ENCODE peak calls at places on chromosomes 11 and 22, in four cellular contexts. F is IMR-90, L is K562, E is endothelial cell of umbilical vein. S is an unnamed sample. For H3K9me1, the result is how much of the 10 kb centered on the place peaks cover.

GRCh38 chr11:61071880-61072279 is 30.4 kb upstream of the CD5 start:
- DNase-seq in F (no peak), L (no peak), E (no peak), S (no peak)

GRCh38 chr11:64607381-64608259 is 16.6 kb downstream of the SLC22A12 start:
- DNase-seq in F (peak), E (no peak), L (no peak), S (no peak)

GRCh38 chr11:31882951-31883392 is 71.8 kb upstream of the PAX6 start:
- DNase-seq in E (no peak), F (no peak), L (no peak), S (no peak)

GRCh38 chr11:83713701-83714100 is 427.5 kb upstream of the CCDC90B start:
- DNase-seq in F (peak), E (no peak), L (no peak), S (no peak)

GRCh38 chr11:115007851-115008250 is 329.5 kb downstream of the NXPE2 start:
- DNase-seq in F (no peak), E (no peak), L (no peak), S (no peak)

GRCh38 chr22:25078591-25078990 is 121.1 kb upstream of the CRYBB3 start:
- DNase-seq in L (no peak), E (no peak), F (no peak), S (no peak)

GRCh38 chr22:22787805-22788459 is 99.7 kb upstream of the IGLL5 start:
- DNase-seq in E (peak), F (peak), L (peak), S (no peak)

GRCh38 chr11:20368441-20368840 is 4.9 kb downstream of the HTATIP2 start:
- DNase-seq in F (no peak), L (no peak), E (no peak), S (peak)

GRCh38 chr22:30825711-30826505 is 131.2 kb downstream of the OSBP2 start:
- DNase-seq in F (no peak), L (no peak), E (no peak), S (no peak)

GRCh38 chr11:16924826-16925494 is 89.3 kb downstream of the PLEKHA7 start:
- DNase-seq in F (no peak), L (no peak), E (no peak), S (peak)

GRCh38 chr11:74487875-74488274 is 5.6 kb downstream of the LIPT2 start:
- DNase-seq in F (no peak), L (no peak), E (no peak), S (no peak)

GRCh38 chr11:102830328-102830727 is 13.1 kb downstream of the MMP3 start:
- DNase-seq in F (peak), L (no peak), E (no peak), S (no peak)

GRCh38 chr11:35047179-35047578 is 91.8 kb upstream of the CD44 start:
- DNase-seq in F (no peak), E (no peak), L (no peak), S (no peak)

GRCh38 chr11:88434333-88434976 is 96.9 kb upstream of the CTSC start:
- DNase-seq in E (no peak), F (no peak), L (no peak), S (no peak)

GRCh38 chr11:2549080-2549479 is 104.3 kb downstream of the KCNQ1 start:
- DNase-seq in L (no peak), E (no peak), F (no peak), S (no peak)

GRCh38 chr22:26065847-26066246 is 103.4 kb upstream of the SEZ6L start:
- DNase-seq in E (no peak), F (no peak), L (no peak), S (no peak)

GRCh38 chr22:30605449-30606110 is 1.4 kb upstream of the TCN2 start:
- DNase-seq in L (peak), F (peak), E (peak), S (no peak)

GRCh38 chr22:48496226-48496845 is 1331.3 kb downstream of the BRD1 start:
- DNase-seq in E (no peak), F (no peak), L (no peak), S (no peak)

GRCh38 chr22:27170491-27170890 is 513.1 kb downstream of the MIAT start:
- DNase-seq in L (no peak), F (peak), E (peak), S (no peak)

GRCh38 chr11:86773009-86773408 is 27.3 kb upstream of the PRSS23 start:
- DNase-seq in F (no peak), E (no peak), L (no peak), S (no peak)

GRCh38 chr11:68659158-68659921 is 25.0 kb upstream of the GAL start:
- DNase-seq in F (peak), L (peak), E (peak), S (no peak)

GRCh38 chr22:44424867-44425351 is 73.1 kb downstream of the RTL6 start:
- DNase-seq in F (no peak), L (no peak), E (no peak), S (no peak)

GRCh38 chr11:112292785-112293407 is 32.2 kb upstream of the PLET1 start:
- DNase-seq in L (no peak), F (peak), E (peak), S (peak)

GRCh38 chr11:3022300-3022967 is 30.3 kb upstream of the NAP1L4 start:
- DNase-seq in E (no peak), F (peak), L (no peak), S (no peak)

GRCh38 chr11:59173080-59173963 is 1.4 kb downstream of the DTX4 start:
- DNase-seq in E (no peak), L (no peak), F (peak), S (no peak)
- H3K9me1 ChIP-seq in E (under half), L (under half), F (under half), S (under half)

GRCh38 chr11:77037057-77037456 is 2.9 kb downstream of the B3GNT6 start:
- DNase-seq in F (no peak), E (no peak), L (no peak), S (no peak)

GRCh38 chr11:77038029-77038824 is 4.0 kb downstream of the B3GNT6 start:
- DNase-seq in F (peak), L (no peak), E (no peak), S (no peak)

GRCh38 chr11:77036398-77036797 is 2.2 kb downstream of the B3GNT6 start:
- DNase-seq in F (no peak), E (no peak), L (no peak), S (no peak)

GRCh38 chr11:77035041-77035440 is 843 bp downstream of the B3GNT6 start:
- DNase-seq in L (no peak), F (no peak), E (no peak), S (no peak)

GRCh38 chr11:77035580-77035979 is 1.4 kb downstream of the B3GNT6 start:
- DNase-seq in F (no peak), E (no peak), L (no peak), S (no peak)
- H3K9me1 ChIP-seq in F (under half), E (under half), L (under half), S (under half)

GRCh38 chr22:37202001-37202555 is 10.2 kb downstream of the SSTR3 start:
- DNase-seq in F (no peak), L (no peak), E (no peak), S (no peak)

GRCh38 chr22:37199839-37200161 is 11.8 kb upstream of the C1QTNF6 start:
- DNase-seq in E (no peak), L (peak), F (no peak), S (no peak)

GRCh38 chr22:37199103-37199838 is 11.2 kb upstream of the C1QTNF6 start:
- DNase-seq in F (peak), L (peak), E (peak), S (peak)

GRCh38 chr22:37202706-37203105 is 9.6 kb downstream of the SSTR3 start:
- DNase-seq in E (no peak), F (no peak), L (no peak), S (no peak)

DNA sequence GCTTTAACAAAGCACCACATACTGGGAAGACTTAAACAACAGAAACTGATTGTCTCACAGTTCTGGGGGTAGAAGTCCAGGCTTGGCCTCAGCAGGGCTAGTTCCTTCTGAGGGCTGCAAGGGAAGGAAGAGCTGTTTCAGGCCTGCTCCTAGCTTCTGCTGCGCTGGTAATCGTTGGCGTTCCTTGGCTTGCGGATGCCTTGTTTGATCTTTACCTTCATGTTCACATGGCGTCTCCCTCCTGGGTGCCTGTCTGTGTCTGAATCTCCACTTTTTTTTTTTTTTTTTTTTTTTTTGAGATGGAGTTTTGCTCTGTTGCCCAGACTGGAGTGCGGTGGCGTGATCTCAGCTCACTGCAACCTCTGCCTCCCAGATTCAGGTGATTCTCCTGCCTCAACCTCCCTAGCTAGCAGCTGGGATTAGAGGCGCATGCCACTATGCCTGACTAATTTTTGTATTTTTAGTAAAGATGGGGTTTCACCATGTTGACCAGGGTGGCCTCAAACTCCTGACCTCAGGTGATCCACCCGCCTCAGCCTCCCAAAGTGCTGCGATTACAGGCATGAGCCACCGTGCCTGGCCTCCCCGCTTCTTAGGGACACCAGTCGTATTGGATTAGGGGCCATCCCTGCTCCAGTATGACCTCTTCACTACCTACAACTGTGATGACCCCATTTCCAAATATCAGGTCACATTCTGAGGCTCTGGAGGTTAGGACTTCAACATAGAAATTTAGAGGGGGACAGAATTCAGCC is 11.0 kb downstream of the SSTR3 start:
- DNase-seq in E (no peak), F (no peak), L (no peak), S (no peak)
- H3K9me1 ChIP-seq in E (under half), F (under half), L (under half), S (under half)

DNA sequence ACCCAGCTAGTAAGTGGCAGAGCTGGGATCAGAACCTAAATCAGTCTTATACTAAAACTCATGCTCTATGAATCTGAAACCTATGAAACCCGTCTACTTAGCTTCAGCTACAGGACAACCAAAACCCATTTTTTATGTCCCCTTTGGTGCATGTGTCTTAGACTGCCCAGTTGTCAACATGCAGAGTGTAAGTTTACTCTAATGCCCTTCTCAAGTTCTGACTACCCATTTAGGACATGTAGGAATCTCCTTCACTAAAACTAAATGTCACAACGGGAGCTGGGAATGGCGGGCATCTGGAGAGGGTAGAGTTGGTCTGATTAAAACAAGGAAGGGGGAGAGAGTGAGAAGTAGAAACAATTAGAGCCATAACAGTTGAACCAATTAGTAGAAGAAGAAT is 167.9 kb upstream of the UBASH3B start:
- DNase-seq in E (no peak), L (no peak), F (no peak), S (no peak)
- H3K9me1 ChIP-seq in E (under half), L (under half), F (under half), S (under half)

DNA sequence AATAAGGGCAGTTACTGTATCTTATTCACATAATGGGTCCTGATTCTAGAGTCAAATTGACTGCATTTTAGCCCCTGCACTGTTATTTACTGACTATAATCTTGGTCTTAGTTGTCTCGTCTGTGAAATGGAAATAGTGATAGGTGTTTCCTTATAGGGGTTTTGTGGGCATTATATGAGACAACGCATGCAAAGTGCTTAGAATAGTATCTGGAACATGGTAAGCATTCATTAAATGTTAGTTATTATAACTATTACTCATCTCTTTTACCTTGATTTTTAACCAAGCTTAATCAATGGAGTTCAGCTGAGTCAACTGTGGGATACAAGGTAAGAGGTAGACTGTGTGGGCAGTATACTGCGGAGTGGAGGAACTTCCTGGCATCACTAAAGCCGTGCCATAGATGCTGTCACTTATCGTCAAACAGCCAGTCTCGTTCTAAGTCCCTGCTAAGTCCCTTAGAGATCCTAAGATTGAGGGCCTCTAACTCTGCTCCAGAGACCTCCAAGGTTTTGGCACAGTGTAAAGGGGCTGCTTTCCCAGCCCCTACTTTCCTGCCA is 2.6 kb upstream of the ZC3H12C start:
- DNase-seq in L (no peak), F (no peak), E (no peak), S (no peak)
- H3K9me1 ChIP-seq in L (under half), F (under half), E (under half), S (under half)

DNA sequence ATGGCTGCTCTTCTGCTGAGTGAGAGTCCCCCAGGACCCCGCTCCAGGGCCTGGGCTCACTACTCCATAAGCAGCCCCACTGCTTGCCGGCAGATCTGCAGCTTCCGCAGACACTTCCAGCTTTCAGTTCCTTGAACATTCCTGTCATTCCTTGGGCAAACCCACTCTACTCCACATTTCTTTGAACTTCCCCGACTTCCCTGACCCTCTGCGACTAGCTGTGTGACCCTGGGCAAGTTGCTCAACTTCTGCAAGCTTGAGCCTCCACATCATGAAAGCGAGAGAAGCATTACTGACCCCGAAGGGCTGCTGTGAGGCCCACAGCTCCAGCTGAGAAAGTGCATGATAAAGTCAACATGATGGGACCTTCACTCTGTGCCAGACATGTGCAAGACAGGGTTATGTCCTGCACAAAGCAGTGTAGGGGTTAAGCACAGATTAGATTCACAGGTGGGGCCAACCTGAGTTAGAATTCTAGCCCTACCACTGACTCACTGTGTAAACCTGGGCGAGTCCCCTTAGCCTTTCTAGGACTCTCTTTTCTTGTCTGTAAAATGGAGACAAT is 51.8 kb downstream of the THAP12 start:
- DNase-seq in L (no peak), F (peak), E (no peak), S (no peak)
- H3K9me1 ChIP-seq in L (under half), F (under half), E (under half), S (under half)

S was measured in keratinocyte.